ENCODE peak calls at places on chromosomes 11 and 22, in ten cellular contexts. One of them, this sample, is unnamed.

GRCh38 chr11:45209904-45210699 is 63.7 kb downstream of the PRDM11 start:
- DNase-seq in endothelial cell of umbilical vein: peak; percentile 76
- DNase-seq in fibroblast of lung: peak; percentile 32
- DNase-seq in dorsolateral prefrontal cortex: peak; percentile 86
- DNase-seq in HCT116: no peak
- DNase-seq in AG04450: no peak
- DNase-seq in LNCaP clone FGC: no peak
- DNase-seq in brain microvascular endothelial cell: peak; percentile 33
- DNase-seq in GM06990: no peak
- DNase-seq in thoracic aorta: peak; percentile 73
- DNase-seq in this sample: no peak

GRCh38 chr11:121246021-121246768 is 46.4 kb upstream of the SC5D start:
- DNase-seq in brain microvascular endothelial cell: no peak
- DNase-seq in AG04450: no peak
- DNase-seq in HCT116: no peak
- DNase-seq in fibroblast of lung: no peak
- DNase-seq in thoracic aorta: no peak
- DNase-seq in LNCaP clone FGC: no peak
- DNase-seq in dorsolateral prefrontal cortex: no peak
- DNase-seq in endothelial cell of umbilical vein: no peak
- DNase-seq in GM06990: no peak
- DNase-seq in this sample: no peak

GRCh38 chr11:19730373-19730772 is 17.7 kb downstream of the NAV2 start:
- DNase-seq in endothelial cell of umbilical vein: no peak
- DNase-seq in dorsolateral prefrontal cortex: peak; percentile 67
- DNase-seq in fibroblast of lung: no peak
- DNase-seq in brain microvascular endothelial cell: no peak
- DNase-seq in thoracic aorta: peak; percentile 29
- DNase-seq in AG04450: no peak
- DNase-seq in GM06990: no peak
- DNase-seq in HCT116: no peak
- DNase-seq in LNCaP clone FGC: no peak
- DNase-seq in this sample: no peak

GRCh38 chr11:134244593-134244992 is 8.6 kb downstream of the THYN1 start:
- DNase-seq in LNCaP clone FGC: no peak
- DNase-seq in brain microvascular endothelial cell: no peak
- DNase-seq in dorsolateral prefrontal cortex: no peak
- DNase-seq in HCT116: no peak
- DNase-seq in thoracic aorta: no peak
- DNase-seq in fibroblast of lung: no peak
- DNase-seq in AG04450: no peak
- DNase-seq in GM06990: peak; percentile 32
- DNase-seq in endothelial cell of umbilical vein: peak; percentile 36
- DNase-seq in this sample: no peak

GRCh38 chr11:124768914-124769313 is 6.8 kb upstream of the ESAM start:
- DNase-seq in brain microvascular endothelial cell: no peak
- DNase-seq in thoracic aorta: no peak
- DNase-seq in LNCaP clone FGC: no peak
- DNase-seq in HCT116: no peak
- DNase-seq in GM06990: no peak
- DNase-seq in AG04450: no peak
- DNase-seq in dorsolateral prefrontal cortex: no peak
- DNase-seq in fibroblast of lung: no peak
- DNase-seq in endothelial cell of umbilical vein: no peak
- DNase-seq in this sample: no peak

GRCh38 chr22:30827646-30828045 is 133.0 kb downstream of the OSBP2 start:
- DNase-seq in brain microvascular endothelial cell: no peak
- DNase-seq in dorsolateral prefrontal cortex: no peak
- DNase-seq in fibroblast of lung: no peak
- DNase-seq in AG04450: no peak
- DNase-seq in HCT116: no peak
- DNase-seq in endothelial cell of umbilical vein: no peak
- DNase-seq in thoracic aorta: no peak
- DNase-seq in LNCaP clone FGC: no peak
- DNase-seq in GM06990: no peak
- DNase-seq in this sample: no peak

GRCh38 chr11:75938543-75938942 is 123.5 kb downstream of the UVRAG start:
- DNase-seq in GM06990: no peak
- DNase-seq in fibroblast of lung: peak; percentile 43
- DNase-seq in thoracic aorta: no peak
- DNase-seq in dorsolateral prefrontal cortex: no peak
- DNase-seq in LNCaP clone FGC: no peak
- DNase-seq in endothelial cell of umbilical vein: peak; percentile 53
- DNase-seq in HCT116: no peak
- DNase-seq in brain microvascular endothelial cell: peak; percentile 27
- DNase-seq in AG04450: no peak
- DNase-seq in this sample: no peak

GRCh38 chr11:107567739-107568335 is 2.3 kb upstream of the ALKBH8 start:
- DNase-seq in AG04450: no peak
- DNase-seq in thoracic aorta: no peak
- DNase-seq in dorsolateral prefrontal cortex: no peak
- DNase-seq in GM06990: peak; percentile 16
- DNase-seq in HCT116: no peak
- DNase-seq in LNCaP clone FGC: no peak
- DNase-seq in brain microvascular endothelial cell: no peak
- DNase-seq in endothelial cell of umbilical vein: no peak
- DNase-seq in fibroblast of lung: no peak
- DNase-seq in this sample: no peak

GRCh38 chr11:13278620-13279486 is 1.3 kb downstream of the BMAL1 start:
- DNase-seq in fibroblast of lung: no peak
- DNase-seq in brain microvascular endothelial cell: no peak
- DNase-seq in HCT116: no peak
- DNase-seq in endothelial cell of umbilical vein: peak; percentile 11
- DNase-seq in dorsolateral prefrontal cortex: no peak
- DNase-seq in GM06990: no peak
- DNase-seq in AG04450: no peak
- DNase-seq in thoracic aorta: no peak
- DNase-seq in LNCaP clone FGC: no peak
- DNase-seq in this sample: no peak

GRCh38 chr11:73931039-73931645 is 19.7 kb upstream of the DNAJB13 start:
- DNase-seq in fibroblast of lung: peak; percentile 77
- DNase-seq in brain microvascular endothelial cell: peak; percentile 80
- DNase-seq in endothelial cell of umbilical vein: peak; percentile 76
- DNase-seq in dorsolateral prefrontal cortex: peak; percentile 47
- DNase-seq in GM06990: no peak
- DNase-seq in HCT116: peak; percentile 79
- DNase-seq in AG04450: peak; percentile 54
- DNase-seq in LNCaP clone FGC: peak; percentile 59
- DNase-seq in thoracic aorta: no peak
- DNase-seq in this sample: peak; percentile 58

GRCh38 chr11:31030375-31030774 is 339.2 kb downstream of the DCDC1 start:
- DNase-seq in AG04450: no peak
- DNase-seq in GM06990: no peak
- DNase-seq in fibroblast of lung: no peak
- DNase-seq in brain microvascular endothelial cell: no peak
- DNase-seq in thoracic aorta: no peak
- DNase-seq in endothelial cell of umbilical vein: no peak
- DNase-seq in HCT116: no peak
- DNase-seq in LNCaP clone FGC: no peak
- DNase-seq in dorsolateral prefrontal cortex: no peak
- DNase-seq in this sample: no peak

GRCh38 chr11:31022080-31022479 is 347.5 kb downstream of the DCDC1 start:
- DNase-seq in HCT116: no peak
- DNase-seq in brain microvascular endothelial cell: no peak
- DNase-seq in dorsolateral prefrontal cortex: no peak
- DNase-seq in thoracic aorta: no peak
- DNase-seq in LNCaP clone FGC: peak; percentile 50
- DNase-seq in fibroblast of lung: no peak
- DNase-seq in AG04450: no peak
- DNase-seq in endothelial cell of umbilical vein: no peak
- DNase-seq in GM06990: no peak
- DNase-seq in this sample: no peak

DNA sequence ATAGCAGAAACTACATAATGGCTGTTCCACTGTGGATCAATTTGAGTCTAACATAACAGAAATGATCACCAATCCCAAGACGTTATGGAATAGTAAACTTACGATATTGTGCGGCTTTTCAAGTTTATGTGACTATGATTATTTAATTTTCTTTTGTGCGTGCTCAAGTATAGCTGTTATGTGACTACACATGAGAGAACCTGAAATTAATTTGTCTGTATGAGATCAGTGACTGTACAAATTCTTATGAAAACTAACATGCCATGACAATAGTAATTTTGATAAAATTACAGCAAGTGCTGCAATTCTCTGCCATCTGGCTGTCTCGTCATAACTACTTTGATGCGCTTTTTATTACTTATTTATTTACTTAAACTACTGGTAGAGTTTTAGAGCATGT is 343.2 kb downstream of the DCDC1 start:
- DNase-seq in AG04450: no peak
- DNase-seq in brain microvascular endothelial cell: no peak
- DNase-seq in fibroblast of lung: no peak
- DNase-seq in endothelial cell of umbilical vein: no peak
- DNase-seq in dorsolateral prefrontal cortex: no peak
- DNase-seq in thoracic aorta: no peak
- DNase-seq in HCT116: no peak
- DNase-seq in LNCaP clone FGC: no peak
- DNase-seq in GM06990: no peak
- DNase-seq in this sample: no peak
- TF ChIP-seq CTCF in AG04450: no peak
- TF ChIP-seq CTCF in brain microvascular endothelial cell: no peak
- TF ChIP-seq CTCF in fibroblast of lung: no peak
- TF ChIP-seq CTCF in endothelial cell of umbilical vein: no peak
- TF ChIP-seq CTCF in dorsolateral prefrontal cortex: no peak
- TF ChIP-seq CTCF in thoracic aorta: no peak
- TF ChIP-seq CTCF in HCT116: no peak
- TF ChIP-seq CTCF in LNCaP clone FGC: no peak
- TF ChIP-seq CTCF in GM06990: no peak
- TF ChIP-seq CTCF in this sample: no peak

GRCh38 chr22:45997775-45998637 is 21.0 kb upstream of the WNT7B start:
- DNase-seq in dorsolateral prefrontal cortex: no peak
- DNase-seq in brain microvascular endothelial cell: no peak
- DNase-seq in thoracic aorta: no peak
- DNase-seq in endothelial cell of umbilical vein: no peak
- DNase-seq in GM06990: no peak
- DNase-seq in LNCaP clone FGC: no peak
- DNase-seq in HCT116: no peak
- DNase-seq in fibroblast of lung: no peak
- DNase-seq in AG04450: no peak
- DNase-seq in this sample: no peak

GRCh38 chr22:45997077-45997774 is 20.3 kb upstream of the WNT7B start:
- DNase-seq in dorsolateral prefrontal cortex: peak; percentile 85
- DNase-seq in brain microvascular endothelial cell: peak; percentile 93
- DNase-seq in fibroblast of lung: peak; percentile 97
- DNase-seq in thoracic aorta: no peak
- DNase-seq in GM06990: peak; percentile 69
- DNase-seq in HCT116: no peak
- DNase-seq in AG04450: peak; percentile 90
- DNase-seq in endothelial cell of umbilical vein: peak; percentile 98
- DNase-seq in LNCaP clone FGC: no peak
- DNase-seq in this sample: peak; percentile 83

GRCh38 chr22:45995405-45996101 is 18.6 kb upstream of the WNT7B start:
- DNase-seq in AG04450: no peak
- DNase-seq in endothelial cell of umbilical vein: no peak
- DNase-seq in thoracic aorta: no peak
- DNase-seq in fibroblast of lung: no peak
- DNase-seq in GM06990: no peak
- DNase-seq in HCT116: no peak
- DNase-seq in LNCaP clone FGC: no peak
- DNase-seq in dorsolateral prefrontal cortex: no peak
- DNase-seq in brain microvascular endothelial cell: no peak
- DNase-seq in this sample: no peak

GRCh38 chr22:45994516-45995404 is 17.8 kb upstream of the WNT7B start:
- DNase-seq in fibroblast of lung: no peak
- DNase-seq in thoracic aorta: no peak
- DNase-seq in HCT116: no peak
- DNase-seq in GM06990: peak; percentile 49
- DNase-seq in LNCaP clone FGC: no peak
- DNase-seq in brain microvascular endothelial cell: no peak
- DNase-seq in dorsolateral prefrontal cortex: peak; percentile 83
- DNase-seq in AG04450: no peak
- DNase-seq in endothelial cell of umbilical vein: peak; percentile 55
- DNase-seq in this sample: no peak

DNA sequence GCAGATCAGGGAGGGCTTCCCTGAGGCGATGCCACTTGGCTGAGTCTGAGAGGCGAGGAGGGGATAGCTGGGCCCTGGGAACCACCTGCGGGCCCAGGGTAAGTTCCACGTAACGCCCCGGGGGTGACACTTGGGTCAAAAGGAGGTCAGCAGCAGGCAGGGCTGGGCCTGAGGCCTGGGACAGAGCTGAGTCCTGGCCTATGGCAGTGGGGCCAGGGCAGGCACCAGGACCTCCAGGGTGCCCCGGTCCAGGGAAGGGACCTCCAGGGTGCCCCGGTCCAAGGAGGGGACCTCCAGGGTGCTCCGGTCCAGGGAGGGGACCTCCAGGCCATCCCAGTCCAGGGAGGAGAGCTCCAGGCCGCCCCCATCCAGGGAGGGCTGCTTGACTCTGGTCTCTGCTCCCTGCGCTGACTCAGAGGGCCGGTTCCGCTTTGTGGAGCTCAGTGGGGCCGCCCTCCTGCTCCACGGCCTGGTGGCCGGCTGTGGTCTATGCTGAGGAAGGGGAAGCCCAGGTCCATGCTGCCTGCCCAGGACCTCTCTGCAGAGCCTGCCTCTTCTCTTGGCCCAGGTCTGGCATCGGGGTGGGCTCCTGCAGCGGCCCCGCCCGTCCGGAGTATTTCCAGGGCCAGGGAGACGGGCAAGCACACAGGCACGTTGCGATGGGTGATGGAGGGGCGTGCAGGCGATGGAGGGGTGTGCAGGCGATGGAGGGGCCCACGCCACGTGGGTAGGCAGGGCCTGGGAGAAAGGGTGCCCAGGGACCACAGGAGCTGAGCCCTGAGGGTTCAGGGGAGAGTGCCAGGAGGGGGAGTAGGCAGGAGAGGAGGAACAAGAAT is 19.5 kb upstream of the WNT7B start:
- DNase-seq in endothelial cell of umbilical vein: peak; percentile 77
- DNase-seq in HCT116: no peak
- DNase-seq in AG04450: no peak
- DNase-seq in brain microvascular endothelial cell: peak; percentile 65
- DNase-seq in LNCaP clone FGC: no peak
- DNase-seq in dorsolateral prefrontal cortex: no peak
- DNase-seq in GM06990: peak; percentile 66
- DNase-seq in fibroblast of lung: peak; percentile 80
- DNase-seq in thoracic aorta: no peak
- DNase-seq in this sample: no peak
- H3K4me3 ChIP-seq in endothelial cell of umbilical vein: no peak overlapping the region
- H3K4me3 ChIP-seq in HCT116: no peak overlapping the region
- H3K4me3 ChIP-seq in AG04450: no peak overlapping the region
- H3K4me3 ChIP-seq in brain microvascular endothelial cell: no peak overlapping the region
- H3K4me3 ChIP-seq in LNCaP clone FGC: no peak overlapping the region
- H3K4me3 ChIP-seq in dorsolateral prefrontal cortex: no peak overlapping the region
- H3K4me3 ChIP-seq in GM06990: no peak overlapping the region
- H3K4me3 ChIP-seq in fibroblast of lung: no peak overlapping the region
- H3K4me3 ChIP-seq in thoracic aorta: peak overlapping the region; percentile 31
- H3K4me3 ChIP-seq in this sample: no peak overlapping the region

GRCh38 chr22:43110444-43110926 is at the start of gene BIK:
- DNase-seq in HCT116: no peak
- DNase-seq in brain microvascular endothelial cell: no peak
- DNase-seq in GM06990: peak; percentile 67
- DNase-seq in LNCaP clone FGC: peak; percentile 22
- DNase-seq in dorsolateral prefrontal cortex: no peak
- DNase-seq in thoracic aorta: no peak
- DNase-seq in AG04450: no peak
- DNase-seq in fibroblast of lung: no peak
- DNase-seq in endothelial cell of umbilical vein: peak; percentile 47
- DNase-seq in this sample: no peak
- TF ChIP-seq CTCF in HCT116: no peak
- TF ChIP-seq CTCF in brain microvascular endothelial cell: peak; percentile 40
- TF ChIP-seq CTCF in GM06990: peak; percentile 48
- TF ChIP-seq CTCF in LNCaP clone FGC: peak; percentile 30
- TF ChIP-seq CTCF in dorsolateral prefrontal cortex: peak; percentile 29
- TF ChIP-seq CTCF in thoracic aorta: peak; percentile 12
- TF ChIP-seq CTCF in AG04450: peak; percentile 37
- TF ChIP-seq CTCF in fibroblast of lung: peak; percentile 14
- TF ChIP-seq CTCF in endothelial cell of umbilical vein: peak; percentile 19
- TF ChIP-seq CTCF in this sample: peak; percentile 23

GRCh38 chr11:46698597-46698996 is 1.8 kb downstream of the ARHGAP1 start:
- DNase-seq in endothelial cell of umbilical vein: no peak
- DNase-seq in fibroblast of lung: no peak
- DNase-seq in brain microvascular endothelial cell: no peak
- DNase-seq in HCT116: no peak
- DNase-seq in thoracic aorta: no peak
- DNase-seq in dorsolateral prefrontal cortex: no peak
- DNase-seq in AG04450: no peak
- DNase-seq in GM06990: no peak
- DNase-seq in LNCaP clone FGC: no peak
- DNase-seq in this sample: no peak
- H3K4me3 ChIP-seq in endothelial cell of umbilical vein: no peak overlapping the region
- H3K4me3 ChIP-seq in fibroblast of lung: no peak overlapping the region
- H3K4me3 ChIP-seq in brain microvascular endothelial cell: no peak overlapping the region
- H3K4me3 ChIP-seq in HCT116: no peak overlapping the region
- H3K4me3 ChIP-seq in thoracic aorta: peak overlapping the region; percentile 92
- H3K4me3 ChIP-seq in dorsolateral prefrontal cortex: peak overlapping the region; percentile 99
- H3K4me3 ChIP-seq in AG04450: peak overlapping the region; percentile 17
- H3K4me3 ChIP-seq in GM06990: no peak overlapping the region
- H3K4me3 ChIP-seq in LNCaP clone FGC: no peak overlapping the region
- H3K4me3 ChIP-seq in this sample: no peak overlapping the region

This sample was measured in HFF-Myc.